ENCODE peak calls at places on chromosomes 16 and 17, in four cellular contexts. H is esophagus squamous epithelium, B is A673, C is PC-3. Z is an unnamed sample.

GRCh38 chr16:16045311-16045710 is 95.9 kb downstream of the ABCC1 start:
- DNase-seq in H (no peak), C (peak), B (no peak), Z (no peak)

GRCh38 chr16:88566158-88566557 is 4.0 kb upstream of the ZC3H18 start:
- DNase-seq in B (peak), H (no peak), C (no peak), Z (peak)

GRCh38 chr17:74928786-74929185 is 4.7 kb downstream of the OTOP2 start:
- DNase-seq in C (no peak), B (no peak), H (no peak), Z (no peak)

GRCh38 chr16:12833939-12834338 is 30.3 kb upstream of the CPPED1 start:
- DNase-seq in H (no peak), B (no peak), C (peak), Z (peak)

GRCh38 chr16:48356633-48357376 is 28.4 kb downstream of the SIAH1 start:
- DNase-seq in B (no peak), H (no peak), C (no peak), Z (no peak)

GRCh38 chr16:72362972-72363371 is 191.0 kb upstream of the PMFBP1 start:
- DNase-seq in C (no peak), H (no peak), B (no peak), Z (peak)

GRCh38 chr17:76538281-76538931 is 897 bp upstream of the CYGB start:
- DNase-seq in B (no peak), H (no peak), C (no peak), Z (no peak)

GRCh38 chr17:2123467-2124251 is 68.8 kb downstream of the HIC1 start:
- DNase-seq in C (no peak), B (no peak), H (no peak), Z (peak)

GRCh38 chr17:76000016-76000754 is 470 bp upstream of the CDK3 start:
- DNase-seq in H (no peak), B (peak), C (peak), Z (no peak)

GRCh38 chr16:73179671-73180370 is 131.9 kb upstream of the ZFHX3 start:
- DNase-seq in H (no peak), C (no peak), B (no peak), Z (no peak)

GRCh38 chr16:31253642-31254045 is 6.1 kb upstream of the ITGAM start:
- DNase-seq in H (no peak), C (no peak), B (no peak), Z (no peak)

GRCh38 chr17:75652934-75653549 is 13.9 kb downstream of the RECQL5 start:
- DNase-seq in C (peak), B (peak), H (no peak), Z (peak)

GRCh38 chr17:81390029-81390428 is 5.2 kb upstream of the BAHCC1 start:
- DNase-seq in C (no peak), B (no peak), H (no peak), Z (no peak)

GRCh38 chr17:78873519-78874340 is 29.3 kb downstream of the CEP295NL start:
- DNase-seq in H (no peak), B (peak), C (peak), Z (peak)

DNA sequence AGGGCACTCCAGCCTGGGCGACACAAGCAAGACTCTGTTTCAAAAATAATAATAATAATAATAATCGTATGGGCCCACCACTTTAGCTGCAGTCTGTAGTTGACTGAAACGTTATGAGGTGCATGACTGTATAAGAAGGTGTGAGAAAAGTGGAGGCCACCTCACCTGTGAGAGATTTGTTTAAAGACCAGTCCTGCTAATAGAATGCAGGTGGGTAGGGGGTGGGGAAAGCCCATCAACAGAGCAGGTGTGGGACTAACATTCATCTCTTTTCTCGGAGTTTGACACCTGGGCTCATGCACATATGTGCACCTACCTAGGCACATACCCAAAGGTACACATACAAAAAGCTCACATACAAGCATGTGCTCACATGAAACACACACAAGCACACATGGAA is 68.0 kb upstream of the TOB1 start:
- DNase-seq in C (no peak), H (no peak), B (no peak), Z (no peak)
- H3K27ac ChIP-seq in C (peak), H (no peak), B (no peak), Z (no peak)

GRCh38 chr16:77760800-77761199 is 27.6 kb upstream of the VAT1L start:
- DNase-seq in B (no peak), C (no peak), H (no peak), Z (no peak)

GRCh38 chr16:77761204-77761603 is 27.2 kb upstream of the VAT1L start:
- DNase-seq in B (no peak), C (no peak), H (no peak), Z (no peak)

GRCh38 chr16:77758046-77758445 is 30.3 kb upstream of the VAT1L start:
- DNase-seq in H (no peak), C (no peak), B (no peak), Z (no peak)

GRCh38 chr16:77758508-77758907 is 29.9 kb upstream of the VAT1L start:
- DNase-seq in C (no peak), B (no peak), H (no peak), Z (no peak)

GRCh38 chr16:77759821-77760220 is 28.5 kb upstream of the VAT1L start:
- DNase-seq in H (no peak), C (no peak), B (no peak), Z (no peak)
- H3K27ac ChIP-seq in H (no peak), C (no peak), B (no peak), Z (no peak)

DNA sequence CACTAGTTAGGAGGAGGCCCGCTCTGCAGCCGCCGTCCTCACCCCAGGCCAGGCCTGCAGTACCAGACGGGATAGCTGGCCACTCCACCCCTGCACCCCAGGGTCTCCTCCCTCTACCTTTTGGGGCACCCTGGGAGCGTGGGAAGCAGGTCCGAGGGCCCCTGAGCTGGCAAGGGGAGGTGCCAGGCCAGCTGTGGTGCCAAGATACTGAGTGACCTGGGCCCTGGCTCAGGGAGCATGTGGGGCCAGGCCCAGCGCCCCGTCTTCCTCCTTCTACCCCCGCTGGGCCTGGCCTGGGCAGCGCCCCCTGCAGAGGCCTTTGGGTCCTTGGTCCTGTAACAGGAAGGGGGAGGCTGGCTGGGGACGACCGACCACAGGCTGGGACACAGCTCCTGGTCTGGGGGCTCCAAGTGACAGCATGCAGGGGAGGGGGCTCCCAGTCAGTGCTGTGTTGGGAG is 13.0 kb downstream of the PAM16 start:
- DNase-seq in B (no peak), C (no peak), H (no peak), Z (no peak)
- H3K27ac ChIP-seq in B (no peak), C (no peak), H (no peak), Z (no peak)

GRCh38 chr16:86354641-86355040 is 155.7 kb upstream of the FOXF1 start:
- DNase-seq in C (no peak), H (no peak), B (no peak), Z (peak)
- H3K27ac ChIP-seq in C (no peak), H (no peak), B (no peak), Z (peak)

DNA sequence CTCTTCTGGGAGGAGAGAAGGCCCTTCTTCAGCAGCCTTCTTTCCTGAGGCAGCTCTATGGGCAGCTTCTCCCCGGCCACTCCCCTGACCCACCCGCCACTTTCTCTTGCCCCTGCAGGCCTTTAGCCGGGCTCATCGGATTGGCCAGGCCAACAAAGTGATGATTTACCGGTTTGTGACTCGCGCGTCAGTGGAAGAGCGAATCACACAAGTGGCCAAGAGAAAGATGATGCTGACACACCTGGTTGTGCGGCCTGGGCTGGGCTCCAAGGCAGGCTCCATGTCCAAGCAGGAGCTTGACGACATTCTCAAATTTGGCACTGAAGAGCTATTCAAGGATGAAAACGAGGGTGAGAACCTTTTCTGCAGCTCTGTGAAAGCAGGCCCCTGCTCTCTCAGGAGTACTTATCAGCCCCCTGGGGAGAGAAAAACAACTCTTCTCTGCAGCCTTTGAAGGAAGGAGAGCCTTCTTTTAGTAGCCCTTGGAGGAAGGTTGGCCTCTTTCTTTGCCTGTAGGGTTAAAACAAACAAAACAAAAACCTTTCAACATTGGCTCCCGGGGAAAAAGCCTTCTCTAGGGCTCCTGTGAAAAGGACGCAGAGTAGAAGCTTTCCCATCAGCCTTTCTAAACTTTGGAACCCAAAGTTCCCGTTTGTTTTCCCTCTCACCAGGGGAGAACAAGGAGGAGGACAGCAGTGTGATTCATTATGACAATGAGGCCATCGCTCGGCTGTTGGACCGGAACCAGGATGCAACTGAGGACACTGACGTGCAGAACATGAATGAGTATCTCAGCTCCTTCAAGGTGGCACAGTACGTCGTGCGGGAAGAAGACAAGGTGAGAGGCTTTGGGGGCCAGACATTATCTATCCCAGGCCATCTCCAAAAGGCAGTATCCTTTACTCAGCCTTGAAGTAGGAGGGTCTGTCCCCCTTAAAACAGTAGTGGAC is 12.7 kb downstream of the RNF227 start:
- DNase-seq in C (peak), B (no peak), H (no peak), Z (no peak)
- H3K27ac ChIP-seq in C (no peak), B (no peak), H (no peak), Z (no peak)

GRCh38 chr17:21076242-21076641 is 33.4 kb upstream of the USP22 start:
- DNase-seq in B (no peak), H (no peak), C (no peak), Z (no peak)

GRCh38 chr17:21081967-21082366 is 39.2 kb upstream of the USP22 start:
- DNase-seq in B (no peak), H (no peak), C (peak), Z (no peak)

GRCh38 chr17:21078056-21078825 is 35.4 kb upstream of the USP22 start:
- DNase-seq in B (no peak), H (no peak), C (no peak), Z (no peak)

GRCh38 chr17:21077286-21077685 is 34.5 kb upstream of the USP22 start:
- DNase-seq in C (no peak), H (no peak), B (no peak), Z (no peak)

DNA sequence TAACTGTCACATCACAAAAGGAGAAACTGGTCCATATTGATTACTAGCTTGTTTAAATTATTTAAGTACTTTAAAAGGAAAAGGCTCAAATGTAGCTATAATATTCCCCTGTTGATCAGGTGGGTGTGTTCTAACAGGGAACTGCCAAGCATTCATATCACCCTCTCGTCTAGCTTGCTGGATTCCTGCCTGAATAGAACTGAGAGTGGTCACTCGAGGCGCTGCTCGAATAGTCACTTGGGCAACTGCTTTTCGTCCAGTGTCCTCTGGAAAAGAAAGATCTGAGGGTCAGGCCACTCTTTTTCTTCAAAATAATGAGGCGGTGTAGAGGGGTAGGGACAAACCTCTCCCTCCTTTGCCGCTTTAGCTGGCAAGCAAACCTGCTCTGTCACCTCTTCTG is 36.4 kb upstream of the USP22 start:
- DNase-seq in C (no peak), B (no peak), H (no peak), Z (no peak)
- H3K27ac ChIP-seq in C (no peak), B (no peak), H (no peak), Z (no peak)

DNA sequence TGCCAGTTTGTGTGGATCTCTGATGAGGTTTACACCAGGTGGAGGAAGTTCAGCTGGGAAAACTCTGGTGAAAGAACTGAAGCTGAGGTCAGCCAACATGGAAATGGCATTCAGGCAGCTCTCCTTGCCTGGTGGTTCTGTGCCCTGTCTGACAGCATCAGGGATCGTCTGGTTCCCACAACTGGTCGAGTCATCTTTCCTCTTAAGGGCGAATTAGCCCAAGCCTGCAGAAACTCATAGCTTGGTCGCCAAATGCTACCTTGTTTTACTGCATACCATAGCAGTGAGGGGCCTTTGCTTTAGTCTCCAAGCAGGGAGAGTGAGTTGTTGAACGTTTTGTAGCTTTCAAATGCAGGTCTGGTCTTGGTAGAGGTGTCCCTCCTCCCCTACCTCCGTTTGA is 7.2 kb downstream of the PLCG2 start:
- DNase-seq in H (no peak), C (peak), B (no peak), Z (peak)
- H3K27ac ChIP-seq in H (no peak), C (no peak), B (no peak), Z (no peak)